ENCODE peak calls at places on chromosomes 1 and 21, in five cellular contexts. G is K562, P is H1, V is GM12878, N is HepG2. D is an unnamed sample.

GRCh38 chr21:38123626-38124025 is 133.2 kb upstream of the KCNJ15 start:
- DNase-seq in G (no peak), P (no peak), V (no peak), N (no peak), D (no peak)

GRCh38 chr1:24728982-24729381 is 16.3 kb upstream of the CLIC4 start:
- DNase-seq in G (no peak), P (no peak), V (no peak), N (no peak), D (no peak)

GRCh38 chr1:28517649-28517999 is 11.8 kb downstream of the RCC1 start:
- DNase-seq in G (no peak), P (no peak), V (no peak), N (no peak), D (no peak)

GRCh38 chr1:160615660-160616059 is 31.2 kb downstream of the SLAMF1 start:
- DNase-seq in G (no peak), P (no peak), V (no peak), N (no peak), D (no peak)

GRCh38 chr1:56061824-56062223 is 517.5 kb downstream of the PLPP3 start:
- DNase-seq in G (no peak), P (no peak), V (peak), N (no peak), D (no peak)

GRCh38 chr1:41806472-41807155 is 112.1 kb downstream of the HIVEP3 start:
- DNase-seq in G (peak), P (no peak), V (no peak), N (no peak), D (no peak)

GRCh38 chr1:80054129-80054528 is 1047.6 kb upstream of the ADGRL4 start:
- DNase-seq in G (peak), P (no peak), V (no peak), N (no peak), D (no peak)

GRCh38 chr1:94714152-94714551 is 106.0 kb upstream of the SLC44A3 start:
- DNase-seq in G (no peak), P (no peak), V (no peak), N (no peak), D (no peak)

GRCh38 chr1:30692201-30692947 is 31.0 kb downstream of the MATN1 start:
- DNase-seq in G (no peak), P (no peak), V (no peak), N (no peak), D (no peak)

GRCh38 chr1:184929711-184930202 is 44.6 kb downstream of the NIBAN1 start:
- DNase-seq in G (no peak), P (no peak), V (no peak), N (no peak), D (no peak)

GRCh38 chr1:30892671-30893073 is 15.9 kb downstream of the SDC3 start:
- DNase-seq in G (peak), P (no peak), V (no peak), N (peak), D (no peak)

GRCh38 chr1:40749817-40750216 is 33.8 kb upstream of the KCNQ4 start:
- DNase-seq in G (no peak), P (no peak), V (no peak), N (no peak), D (no peak)

GRCh38 chr1:24639881-24640280 is 3.2 kb upstream of the SRRM1 start:
- DNase-seq in G (no peak), P (no peak), V (no peak), N (peak), D (no peak)

GRCh38 chr1:29542476-29543015 is 306.2 kb downstream of the PTPRU start:
- DNase-seq in G (no peak), P (no peak), V (no peak), N (no peak), D (no peak)

GRCh38 chr1:162020145-162020544 is 3.5 kb downstream of the OLFML2B start:
- DNase-seq in G (no peak), P (no peak), V (no peak), N (no peak), D (no peak)

GRCh38 chr1:167789501-167789900 is 67.7 kb downstream of the MPZL1 start:
- DNase-seq in G (no peak), P (no peak), V (no peak), N (no peak), D (no peak)

GRCh38 chr1:119827010-119827409 is 15.8 kb upstream of the REG4 start:
- DNase-seq in G (peak), P (no peak), V (no peak), N (no peak), D (no peak)

GRCh38 chr1:156766288-156767100 is 841 bp upstream of the PRCC start:
- DNase-seq in G (no peak), P (no peak), V (no peak), N (no peak), D (no peak)

GRCh38 chr1:94270801-94271203 is 33.4 kb upstream of the ARHGAP29 start:
- DNase-seq in G (no peak), P (no peak), V (no peak), N (no peak), D (no peak)

GRCh38 chr1:198771562-198772153 is 132.8 kb downstream of the PTPRC start:
- DNase-seq in G (no peak), P (no peak), V (peak), N (peak), D (no peak)

GRCh38 chr1:31696246-31696645 is 7.6 kb downstream of the COL16A1 start:
- DNase-seq in G (no peak), P (no peak), V (no peak), N (no peak), D (no peak)

DNA sequence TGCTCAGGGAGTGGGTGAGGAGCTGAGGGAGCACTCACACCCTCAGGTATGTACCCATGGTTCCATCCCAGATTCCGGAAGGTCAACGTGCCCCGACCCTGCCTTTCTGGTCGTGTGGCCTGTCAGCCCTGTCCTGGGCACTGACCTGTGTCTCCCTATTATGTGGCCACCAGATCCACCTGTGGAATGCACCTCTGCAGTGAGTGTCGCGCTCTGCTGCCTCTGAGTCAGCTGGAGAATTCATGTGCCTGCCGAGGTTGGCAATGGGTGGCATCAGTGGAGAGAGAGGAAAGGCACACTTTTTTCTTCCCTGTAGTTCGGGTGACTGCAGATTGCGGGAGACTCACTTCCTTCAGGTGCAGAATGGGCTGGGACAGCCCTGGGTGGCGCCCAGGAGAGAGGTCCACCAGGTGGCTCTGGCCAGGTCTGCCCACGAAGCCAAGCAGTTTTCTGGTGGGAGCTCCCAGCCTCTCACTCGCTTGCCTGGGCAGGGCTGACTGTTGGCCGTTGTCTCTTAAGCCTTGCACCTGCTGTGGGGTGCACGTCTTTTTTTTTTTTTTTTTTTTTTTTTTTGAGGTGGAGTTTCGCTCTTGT is 176.1 kb upstream of the TMEM51 start:
- DNase-seq in G (no peak), P (no peak), V (no peak), N (no peak), D (no peak)
- TF ChIP-seq ATF2 in G (no peak), P (no peak), V (no peak), N (no peak), D (no peak)

GRCh38 chr1:173191011-173191410 is 16.1 kb downstream of the TNFSF4 start:
- DNase-seq in G (no peak), P (no peak), V (no peak), N (no peak), D (no peak)

GRCh38 chr1:173195596-173196088 is 11.5 kb downstream of the TNFSF4 start:
- DNase-seq in G (no peak), P (no peak), V (peak), N (no peak), D (no peak)

GRCh38 chr1:173190101-173190895 is 16.8 kb downstream of the TNFSF4 start:
- DNase-seq in G (no peak), P (no peak), V (peak), N (peak), D (no peak)

GRCh38 chr1:173187838-173188237 is 19.3 kb downstream of the TNFSF4 start:
- DNase-seq in G (no peak), P (no peak), V (no peak), N (no peak), D (no peak)

GRCh38 chr1:173193639-173194038 is 13.5 kb downstream of the TNFSF4 start:
- DNase-seq in G (no peak), P (no peak), V (no peak), N (no peak), D (no peak)
- TF ChIP-seq ATF2 in G (no peak), P (no peak), V (no peak), N (no peak), D (no peak)

GRCh38 chr1:84427520-84428188 is 29.4 kb downstream of the DNASE2B start:
- DNase-seq in G (no peak), P (no peak), V (no peak), N (no peak), D (no peak)
- TF ChIP-seq ATF2 in G (no peak), P (no peak), V (no peak), N (no peak), D (no peak)

GRCh38 chr1:34270181-34270580 is 93.5 kb downstream of the C1orf94 start:
- DNase-seq in G (no peak), P (no peak), V (no peak), N (no peak), D (no peak)

GRCh38 chr1:34268311-34269042 is 91.8 kb downstream of the C1orf94 start:
- DNase-seq in G (no peak), P (no peak), V (no peak), N (no peak), D (no peak)

GRCh38 chr1:34265396-34265795 is 88.7 kb downstream of the C1orf94 start:
- DNase-seq in G (no peak), P (no peak), V (no peak), N (no peak), D (no peak)

GRCh38 chr1:34266127-34266951 is 89.6 kb downstream of the C1orf94 start:
- DNase-seq in G (no peak), P (no peak), V (no peak), N (no peak), D (peak)

DNA sequence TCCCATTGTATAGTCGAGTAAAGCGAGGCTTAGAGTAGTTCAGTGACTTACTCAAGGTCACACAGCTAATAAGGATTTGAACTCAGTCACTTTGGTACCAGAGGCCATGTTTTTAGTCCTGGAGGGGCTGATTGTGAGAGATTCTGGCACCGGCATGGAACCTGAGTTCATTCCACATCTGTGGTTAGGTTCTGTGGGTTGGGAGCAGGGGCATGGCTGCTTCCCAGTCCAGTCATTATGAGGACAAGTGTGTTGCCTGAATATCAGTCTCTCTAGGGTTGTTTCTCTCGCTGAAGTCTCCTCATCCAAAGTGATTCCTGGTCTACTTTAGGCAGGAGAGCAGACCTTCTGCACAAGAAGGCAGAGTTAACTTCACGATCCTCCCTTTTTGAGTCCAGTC is 90.6 kb downstream of the C1orf94 start:
- DNase-seq in G (no peak), P (no peak), V (no peak), N (no peak), D (no peak)
- TF ChIP-seq ATF2 in G (no peak), P (no peak), V (no peak), N (no peak), D (no peak)

GRCh38 chr1:211697356-211697755 is 21.9 kb upstream of the NEK2 start:
- DNase-seq in G (no peak), P (no peak), V (peak), N (no peak), D (no peak)
- TF ChIP-seq ATF2 in G (no peak), P (no peak), V (peak), N (no peak), D (no peak)

DNA sequence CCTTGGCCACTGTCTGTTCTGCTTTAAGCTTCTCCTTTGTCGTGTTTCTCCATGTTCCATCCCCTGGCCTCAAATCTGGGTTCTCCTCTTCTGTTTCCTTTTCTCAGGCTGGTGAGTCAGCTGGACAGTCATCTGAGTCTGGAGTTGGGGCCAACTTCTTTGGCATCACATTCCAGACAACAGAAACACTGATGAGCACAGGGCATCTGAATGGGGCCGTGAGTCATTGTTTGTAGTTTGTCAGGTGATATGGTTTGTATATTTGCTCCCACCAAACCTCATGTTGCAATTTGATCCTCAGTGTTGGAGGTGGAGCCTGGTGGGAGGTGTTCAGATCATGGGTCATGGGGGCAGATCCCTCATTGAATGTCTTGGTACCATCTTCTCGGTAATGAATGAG is 14.3 kb upstream of the OLIG2 start:
- DNase-seq in G (no peak), P (no peak), V (no peak), N (peak), D (no peak)
- TF ChIP-seq ATF2 in G (no peak), P (no peak), V (no peak), N (no peak), D (no peak)

D was measured in WTC11.